ENCODE peak calls at places on chromosomes 2 and 18, in five cellular contexts. M is breast epithelium, F is epithelial cell of esophagus, H is cardiac fibroblast, S is OCI-LY7. K is an unnamed sample.

GRCh38 chr2:239193426-239193825 is 207.4 kb downstream of the HDAC4 start:
- DNase-seq in M (no peak), F (no peak), H (no peak), S (no peak), K (peak)

GRCh38 chr18:5282770-5283169 is 12.8 kb downstream of the ZBTB14 start:
- DNase-seq in M (no peak), F (no peak), H (no peak), S (no peak), K (no peak)

GRCh38 chr2:168740360-168740759 is 62.1 kb upstream of the NOSTRIN start:
- DNase-seq in M (no peak), F (peak), H (no peak), S (no peak), K (no peak)

GRCh38 chr2:223549215-223549614 is 52.9 kb downstream of the SCG2 start:
- DNase-seq in M (peak), F (peak), H (peak), S (no peak), K (no peak)

GRCh38 chr2:29920130-29920577 is 1.2 kb downstream of the ALK start:
- DNase-seq in M (no peak), F (peak), H (peak), S (no peak), K (peak)

GRCh38 chr18:76426738-76427305 is 68.2 kb downstream of the ZNF516 start:
- DNase-seq in M (no peak), F (peak), H (no peak), S (no peak), K (no peak)

GRCh38 chr2:12131975-12132374 is 385.5 kb downstream of the LPIN1 start:
- DNase-seq in M (no peak), F (peak), H (peak), S (no peak), K (no peak)

GRCh38 chr2:236889791-236890704 is 195.6 kb upstream of the COPS8 start:
- DNase-seq in M (no peak), F (no peak), H (no peak), S (no peak), K (no peak)

GRCh38 chr2:46439582-46439981 is 39.8 kb upstream of the TMEM247 start:
- DNase-seq in M (no peak), F (no peak), H (no peak), S (no peak), K (no peak)

GRCh38 chr2:98768765-98769476 is 38.0 kb upstream of the MGAT4A start:
- DNase-seq in M (no peak), F (no peak), H (peak), S (no peak), K (no peak)

GRCh38 chr18:36700955-36701354 is 127.8 kb downstream of the TPGS2 start:
- DNase-seq in M (no peak), F (no peak), H (no peak), S (no peak), K (no peak)

GRCh38 chr2:120820885-120821279 is 85.2 kb downstream of the GLI2 start:
- DNase-seq in M (peak), F (no peak), H (peak), S (no peak), K (no peak)

GRCh38 chr2:71474744-71475421 is 21.5 kb downstream of the DYSF start:
- DNase-seq in M (no peak), F (no peak), H (no peak), S (no peak), K (no peak)

GRCh38 chr2:237486819-237487448 is at the start of gene MLPH:
- DNase-seq in M (no peak), F (peak), H (peak), S (no peak), K (peak)

GRCh38 chr2:126722546-126722945 is 66.6 kb downstream of the GYPC start:
- DNase-seq in M (no peak), F (no peak), H (no peak), S (no peak), K (no peak)

GRCh38 chr2:240570531-240571313 is 2.4 kb downstream of the RNPEPL1 start:
- DNase-seq in M (no peak), F (no peak), H (no peak), S (no peak), K (peak)

GRCh38 chr2:209138079-209138478 is 285.8 kb upstream of the MAP2 start:
- DNase-seq in M (no peak), F (no peak), H (no peak), S (no peak), K (no peak)

GRCh38 chr2:181861379-181861778 is 30.2 kb upstream of the ITPRID2 start:
- DNase-seq in M (no peak), F (no peak), H (no peak), S (no peak), K (no peak)

GRCh38 chr2:232632229-232632903 is 1.0 kb upstream of the EFHD1 start:
- DNase-seq in M (no peak), F (no peak), H (no peak), S (no peak), K (no peak)

GRCh38 chr2:232634319-232635150 is 1.1 kb downstream of the EFHD1 start:
- DNase-seq in M (no peak), F (no peak), H (peak), S (no peak), K (no peak)

GRCh38 chr2:232635820-232636219 is 2.4 kb downstream of the EFHD1 start:
- DNase-seq in M (no peak), F (no peak), H (no peak), S (no peak), K (no peak)

GRCh38 chr2:232633413-232634318 is at the start of gene EFHD1:
- DNase-seq in M (peak), F (peak), H (peak), S (no peak), K (peak)

DNA sequence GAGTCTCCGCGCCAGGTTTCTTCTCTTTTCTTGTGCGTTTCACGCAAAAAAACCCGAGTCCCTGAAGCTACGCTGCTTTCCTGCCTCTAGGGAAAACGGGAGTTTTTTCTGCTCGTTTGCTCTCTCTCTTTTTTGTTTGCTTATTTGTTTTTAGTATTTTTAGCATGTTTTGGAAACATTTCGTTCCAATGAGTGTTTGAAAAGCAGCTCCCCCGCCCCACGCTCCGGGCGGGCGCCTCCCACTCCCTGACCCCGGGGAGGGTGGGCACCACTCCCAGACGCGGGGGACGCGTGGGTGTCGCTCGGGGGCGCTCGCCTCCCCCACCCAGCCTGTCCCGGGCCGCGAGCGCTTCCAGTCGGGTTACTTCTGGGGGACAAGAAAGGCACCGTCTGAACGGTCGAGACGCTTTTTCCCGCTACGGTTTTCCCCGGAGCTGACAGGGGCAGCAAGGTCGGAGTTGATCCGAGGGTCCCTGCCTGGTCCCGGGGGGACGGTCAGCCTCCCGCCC is 446 bp upstream of the EFHD1 start:
- DNase-seq in M (no peak), F (no peak), H (no peak), S (no peak), K (peak)
- TF ChIP-seq CTCF in M (peak), F (no peak), H (no peak), S (no peak), K (no peak)

DNA sequence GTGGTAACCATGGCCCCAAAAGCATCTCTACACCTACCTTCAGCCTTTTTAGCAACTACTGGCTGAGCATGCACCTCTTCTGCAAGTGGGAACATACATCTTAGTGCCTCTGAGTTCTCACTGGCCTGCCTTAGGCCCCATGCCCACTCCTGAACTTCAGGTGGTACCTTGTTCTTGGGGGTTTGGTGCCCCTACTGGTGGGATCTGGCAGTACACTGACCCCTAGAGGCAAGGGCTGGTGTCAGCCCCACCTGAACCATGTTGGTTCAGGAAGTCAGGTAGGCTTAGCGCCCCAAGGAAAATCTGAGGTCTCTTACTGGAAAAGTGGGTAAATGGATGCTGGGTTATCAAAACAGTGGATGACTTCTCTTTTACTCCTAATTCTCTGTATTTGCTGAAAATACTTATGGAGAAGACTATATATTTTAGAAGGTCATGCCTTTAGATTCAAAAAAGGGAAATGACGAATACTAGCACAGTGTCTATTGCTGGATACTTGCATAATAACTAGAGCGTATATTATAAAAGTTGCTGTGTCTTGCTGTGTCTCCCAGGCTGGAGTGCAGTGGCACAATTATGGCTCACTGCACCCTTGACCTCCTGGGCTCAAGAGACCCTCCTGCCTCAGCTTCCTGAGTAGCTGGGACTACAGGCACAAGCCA is 84.6 kb downstream of the RAB31 start:
- DNase-seq in M (no peak), F (no peak), H (no peak), S (peak), K (no peak)
- TF ChIP-seq CTCF in M (no peak), F (peak), H (peak), S (peak), K (peak)

GRCh38 chr2:224837558-224837957 is 121.4 kb upstream of the CCDC195 start:
- DNase-seq in M (no peak), F (peak), H (peak), S (no peak), K (no peak)
- TF ChIP-seq CTCF in M (no peak), F (no peak), H (peak), S (no peak), K (no peak)

GRCh38 chr18:73983970-73984369 is 163.7 kb downstream of the FBXO15 start:
- DNase-seq in M (no peak), F (no peak), H (no peak), S (no peak), K (no peak)

GRCh38 chr18:73975266-73975665 is 172.4 kb downstream of the FBXO15 start:
- DNase-seq in M (no peak), F (no peak), H (peak), S (no peak), K (no peak)

GRCh38 chr18:73983496-73983895 is 164.1 kb downstream of the FBXO15 start:
- DNase-seq in M (no peak), F (no peak), H (no peak), S (no peak), K (no peak)

GRCh38 chr18:73979742-73980141 is 167.9 kb downstream of the FBXO15 start:
- DNase-seq in M (no peak), F (peak), H (no peak), S (no peak), K (no peak)

GRCh38 chr18:73980289-73980979 is 167.2 kb downstream of the FBXO15 start:
- DNase-seq in M (no peak), F (peak), H (peak), S (no peak), K (no peak)
- TF ChIP-seq CTCF in M (no peak), F (peak), H (peak), S (peak), K (peak)